ENCODE peak calls at places on chromosomes 2 and 18, in five cellular contexts. Y, W, M, S and K are unnamed samples.

GRCh38 chr2:25342372-25343186 is 854 bp upstream of the DNMT3A start:
- DNase-seq in Y (peak), W (peak), M (peak), S (peak), K (peak)

GRCh38 chr2:38685116-38685735 is 19.3 kb downstream of the GALM start:
- DNase-seq in Y (no peak), W (no peak), M (no peak), S (peak), K (no peak)

GRCh38 chr18:31343454-31343853 is 25.5 kb downstream of the DSG1 start:
- DNase-seq in Y (no peak), W (no peak), M (no peak), S (no peak), K (no peak)

GRCh38 chr2:99442837-99443236 is 47.0 kb downstream of the REV1 start:
- DNase-seq in Y (no peak), W (no peak), M (no peak), S (peak), K (no peak)

GRCh38 chr2:109500910-109501309 is 112.9 kb downstream of the SEPTIN10 start:
- DNase-seq in Y (no peak), W (no peak), M (no peak), S (no peak), K (no peak)

GRCh38 chr2:68660658-68661057 is 17.3 kb downstream of the PROKR1 start:
- DNase-seq in Y (no peak), W (no peak), M (no peak), S (no peak), K (no peak)

GRCh38 chr2:95043300-95043786 is 17.8 kb downstream of the MAL start:
- DNase-seq in Y (peak), W (no peak), M (no peak), S (peak), K (peak)

GRCh38 chr18:12518326-12518725 is 110.6 kb downstream of the PRELID3A start:
- DNase-seq in Y (no peak), W (no peak), M (no peak), S (peak), K (no peak)

GRCh38 chr18:56200381-56200831 is 438.0 kb downstream of the TXNL1 start:
- DNase-seq in Y (no peak), W (no peak), M (no peak), S (peak), K (no peak)

GRCh38 chr2:174603280-174603679 is 5.7 kb upstream of the WIPF1 start:
- DNase-seq in Y (peak), W (peak), M (peak), S (peak), K (peak)

GRCh38 chr2:98773907-98774306 is 43.0 kb upstream of the MGAT4A start:
- DNase-seq in Y (no peak), W (no peak), M (no peak), S (no peak), K (no peak)

GRCh38 chr18:79935925-79936324 is 15.5 kb downstream of the SLC66A2 start:
- DNase-seq in Y (no peak), W (no peak), M (no peak), S (no peak), K (no peak)

GRCh38 chr2:71893646-71894045 is 254.0 kb downstream of the CYP26B1 start:
- DNase-seq in Y (no peak), W (no peak), M (no peak), S (no peak), K (no peak)

GRCh38 chr2:203225423-203226039 is 13.3 kb upstream of the CYP20A1 start:
- DNase-seq in Y (no peak), W (no peak), M (no peak), S (peak), K (no peak)

GRCh38 chr2:174888136-174888535 is 117.0 kb downstream of the CHN1 start:
- DNase-seq in Y (no peak), W (no peak), M (no peak), S (peak), K (no peak)